ENCODE peak calls at places on chromosomes 2 and 18, in ten cellular contexts. One of them, this sample, is unnamed.

GRCh38 chr2:6069354-6069753 is 377.2 kb downstream of the SOX11 start:
- DNase-seq in progenitor cell of endocrine pancreas: no peak
- DNase-seq in activated CD8-positive, alpha-beta memory T cell treated with anti-CD3 and anti-CD28 coated beads, Interleukin-2, amount 50 U/mL, for 48 hours: no peak
- DNase-seq in activated T-cell treated with anti-CD3 and anti-CD28 coated beads for 48 hours: no peak
- DNase-seq in DMS153: peak; percentile 83
- DNase-seq in uterus: no peak
- DNase-seq in glutamatergic neuron: peak; percentile 57
- DNase-seq in PC-3: no peak
- DNase-seq in suprapubic skin: no peak
- DNase-seq in fibroblast of the conjunctiva: no peak
- DNase-seq in this sample: no peak

GRCh38 chr2:119960821-119961220 is 52.1 kb upstream of the EPB41L5 start:
- DNase-seq in progenitor cell of endocrine pancreas: no peak
- DNase-seq in activated CD8-positive, alpha-beta memory T cell treated with anti-CD3 and anti-CD28 coated beads, Interleukin-2, amount 50 U/mL, for 48 hours: no peak
- DNase-seq in activated T-cell treated with anti-CD3 and anti-CD28 coated beads for 48 hours: no peak
- DNase-seq in DMS153: no peak
- DNase-seq in uterus: no peak
- DNase-seq in glutamatergic neuron: no peak
- DNase-seq in PC-3: peak; percentile 18
- DNase-seq in suprapubic skin: no peak
- DNase-seq in fibroblast of the conjunctiva: no peak
- DNase-seq in this sample: no peak

GRCh38 chr2:219744698-219745097 is 117.3 kb downstream of the SLC4A3 start:
- DNase-seq in progenitor cell of endocrine pancreas: no peak
- DNase-seq in activated CD8-positive, alpha-beta memory T cell treated with anti-CD3 and anti-CD28 coated beads, Interleukin-2, amount 50 U/mL, for 48 hours: no peak
- DNase-seq in activated T-cell treated with anti-CD3 and anti-CD28 coated beads for 48 hours: no peak
- DNase-seq in DMS153: no peak
- DNase-seq in uterus: no peak
- DNase-seq in glutamatergic neuron: no peak
- DNase-seq in PC-3: no peak
- DNase-seq in suprapubic skin: no peak
- DNase-seq in fibroblast of the conjunctiva: no peak
- DNase-seq in this sample: no peak

GRCh38 chr2:36951574-36951973 is 14.8 kb downstream of the STRN start:
- DNase-seq in progenitor cell of endocrine pancreas: no peak
- DNase-seq in activated CD8-positive, alpha-beta memory T cell treated with anti-CD3 and anti-CD28 coated beads, Interleukin-2, amount 50 U/mL, for 48 hours: no peak
- DNase-seq in activated T-cell treated with anti-CD3 and anti-CD28 coated beads for 48 hours: no peak
- DNase-seq in DMS153: no peak
- DNase-seq in uterus: no peak
- DNase-seq in glutamatergic neuron: no peak
- DNase-seq in PC-3: peak; percentile 79
- DNase-seq in suprapubic skin: no peak
- DNase-seq in fibroblast of the conjunctiva: no peak
- DNase-seq in this sample: peak; percentile 7

GRCh38 chr18:40925071-40925541 is 1029.9 kb upstream of the PIK3C3 start:
- DNase-seq in progenitor cell of endocrine pancreas: no peak
- DNase-seq in activated CD8-positive, alpha-beta memory T cell treated with anti-CD3 and anti-CD28 coated beads, Interleukin-2, amount 50 U/mL, for 48 hours: no peak
- DNase-seq in activated T-cell treated with anti-CD3 and anti-CD28 coated beads for 48 hours: no peak
- DNase-seq in DMS153: no peak
- DNase-seq in uterus: no peak
- DNase-seq in glutamatergic neuron: no peak
- DNase-seq in PC-3: no peak
- DNase-seq in suprapubic skin: no peak
- DNase-seq in fibroblast of the conjunctiva: no peak
- DNase-seq in this sample: no peak

GRCh38 chr2:37325625-37326071 is 1.0 kb upstream of the PRKD3 start:
- DNase-seq in progenitor cell of endocrine pancreas: no peak
- DNase-seq in activated CD8-positive, alpha-beta memory T cell treated with anti-CD3 and anti-CD28 coated beads, Interleukin-2, amount 50 U/mL, for 48 hours: no peak
- DNase-seq in activated T-cell treated with anti-CD3 and anti-CD28 coated beads for 48 hours: no peak
- DNase-seq in DMS153: no peak
- DNase-seq in uterus: no peak
- DNase-seq in glutamatergic neuron: no peak
- DNase-seq in PC-3: no peak
- DNase-seq in suprapubic skin: no peak
- DNase-seq in fibroblast of the conjunctiva: no peak
- DNase-seq in this sample: no peak

GRCh38 chr18:57527479-57528237 is 58.8 kb downstream of the FECH start:
- DNase-seq in progenitor cell of endocrine pancreas: no peak
- DNase-seq in activated CD8-positive, alpha-beta memory T cell treated with anti-CD3 and anti-CD28 coated beads, Interleukin-2, amount 50 U/mL, for 48 hours: no peak
- DNase-seq in activated T-cell treated with anti-CD3 and anti-CD28 coated beads for 48 hours: no peak
- DNase-seq in DMS153: no peak
- DNase-seq in uterus: no peak
- DNase-seq in glutamatergic neuron: peak; percentile 45
- DNase-seq in PC-3: no peak
- DNase-seq in suprapubic skin: no peak
- DNase-seq in fibroblast of the conjunctiva: no peak
- DNase-seq in this sample: no peak

GRCh38 chr2:169131587-169132512 is 62.5 kb downstream of the DHRS9 start:
- DNase-seq in progenitor cell of endocrine pancreas: no peak
- DNase-seq in activated CD8-positive, alpha-beta memory T cell treated with anti-CD3 and anti-CD28 coated beads, Interleukin-2, amount 50 U/mL, for 48 hours: no peak
- DNase-seq in activated T-cell treated with anti-CD3 and anti-CD28 coated beads for 48 hours: no peak
- DNase-seq in DMS153: no peak
- DNase-seq in uterus: no peak
- DNase-seq in glutamatergic neuron: no peak
- DNase-seq in PC-3: peak; percentile 81
- DNase-seq in suprapubic skin: no peak
- DNase-seq in fibroblast of the conjunctiva: peak; percentile 26
- DNase-seq in this sample: peak; percentile 72

GRCh38 chr2:112154246-112155110 is 16.3 kb downstream of the FBLN7 start:
- DNase-seq in progenitor cell of endocrine pancreas: no peak
- DNase-seq in activated CD8-positive, alpha-beta memory T cell treated with anti-CD3 and anti-CD28 coated beads, Interleukin-2, amount 50 U/mL, for 48 hours: no peak
- DNase-seq in activated T-cell treated with anti-CD3 and anti-CD28 coated beads for 48 hours: no peak
- DNase-seq in DMS153: no peak
- DNase-seq in uterus: no peak
- DNase-seq in glutamatergic neuron: no peak
- DNase-seq in PC-3: no peak
- DNase-seq in suprapubic skin: peak; percentile 67
- DNase-seq in fibroblast of the conjunctiva: no peak
- DNase-seq in this sample: no peak

GRCh38 chr2:42770288-42771131 is 6.6 kb upstream of the OXER1 start:
- DNase-seq in progenitor cell of endocrine pancreas: no peak
- DNase-seq in activated CD8-positive, alpha-beta memory T cell treated with anti-CD3 and anti-CD28 coated beads, Interleukin-2, amount 50 U/mL, for 48 hours: no peak
- DNase-seq in activated T-cell treated with anti-CD3 and anti-CD28 coated beads for 48 hours: no peak
- DNase-seq in DMS153: peak; percentile 41
- DNase-seq in uterus: no peak
- DNase-seq in glutamatergic neuron: peak; percentile 46
- DNase-seq in PC-3: peak; percentile 22
- DNase-seq in suprapubic skin: peak; percentile 76
- DNase-seq in fibroblast of the conjunctiva: no peak
- DNase-seq in this sample: peak; percentile 41

GRCh38 chr2:182280128-182280527 is 146.7 kb downstream of the PDE1A start:
- DNase-seq in progenitor cell of endocrine pancreas: no peak
- DNase-seq in activated CD8-positive, alpha-beta memory T cell treated with anti-CD3 and anti-CD28 coated beads, Interleukin-2, amount 50 U/mL, for 48 hours: no peak
- DNase-seq in activated T-cell treated with anti-CD3 and anti-CD28 coated beads for 48 hours: no peak
- DNase-seq in DMS153: no peak
- DNase-seq in uterus: no peak
- DNase-seq in glutamatergic neuron: no peak
- DNase-seq in PC-3: no peak
- DNase-seq in suprapubic skin: no peak
- DNase-seq in fibroblast of the conjunctiva: no peak
- DNase-seq in this sample: peak; percentile 43

GRCh38 chr2:42072349-42073118 is 24.7 kb downstream of the PKDCC start:
- DNase-seq in progenitor cell of endocrine pancreas: no peak
- DNase-seq in activated CD8-positive, alpha-beta memory T cell treated with anti-CD3 and anti-CD28 coated beads, Interleukin-2, amount 50 U/mL, for 48 hours: no peak
- DNase-seq in activated T-cell treated with anti-CD3 and anti-CD28 coated beads for 48 hours: no peak
- DNase-seq in DMS153: peak; percentile 33
- DNase-seq in uterus: no peak
- DNase-seq in glutamatergic neuron: peak; percentile 65
- DNase-seq in PC-3: no peak
- DNase-seq in suprapubic skin: peak; percentile 65
- DNase-seq in fibroblast of the conjunctiva: no peak
- DNase-seq in this sample: no peak

GRCh38 chr18:46560671-46561045 is 96.4 kb downstream of the LOXHD1 start:
- DNase-seq in progenitor cell of endocrine pancreas: no peak
- DNase-seq in activated CD8-positive, alpha-beta memory T cell treated with anti-CD3 and anti-CD28 coated beads, Interleukin-2, amount 50 U/mL, for 48 hours: peak; percentile 38
- DNase-seq in activated T-cell treated with anti-CD3 and anti-CD28 coated beads for 48 hours: no peak
- DNase-seq in DMS153: no peak
- DNase-seq in uterus: no peak
- DNase-seq in glutamatergic neuron: no peak
- DNase-seq in PC-3: no peak
- DNase-seq in suprapubic skin: no peak
- DNase-seq in fibroblast of the conjunctiva: no peak
- DNase-seq in this sample: no peak

GRCh38 chr2:24082787-24083566 is 1.7 kb downstream of the TP53I3 start:
- DNase-seq in progenitor cell of endocrine pancreas: no peak
- DNase-seq in activated CD8-positive, alpha-beta memory T cell treated with anti-CD3 and anti-CD28 coated beads, Interleukin-2, amount 50 U/mL, for 48 hours: no peak
- DNase-seq in activated T-cell treated with anti-CD3 and anti-CD28 coated beads for 48 hours: no peak
- DNase-seq in DMS153: no peak
- DNase-seq in uterus: no peak
- DNase-seq in glutamatergic neuron: no peak
- DNase-seq in PC-3: no peak
- DNase-seq in suprapubic skin: no peak
- DNase-seq in fibroblast of the conjunctiva: no peak
- DNase-seq in this sample: no peak

GRCh38 chr18:12659904-12660605 is 2.1 kb upstream of the SPIRE1 start:
- DNase-seq in progenitor cell of endocrine pancreas: peak; percentile 21
- DNase-seq in activated CD8-positive, alpha-beta memory T cell treated with anti-CD3 and anti-CD28 coated beads, Interleukin-2, amount 50 U/mL, for 48 hours: no peak
- DNase-seq in activated T-cell treated with anti-CD3 and anti-CD28 coated beads for 48 hours: peak; percentile 10
- DNase-seq in DMS153: no peak
- DNase-seq in uterus: peak; percentile 45
- DNase-seq in glutamatergic neuron: peak; percentile 46
- DNase-seq in PC-3: peak; percentile 85
- DNase-seq in suprapubic skin: no peak
- DNase-seq in fibroblast of the conjunctiva: peak; percentile 46
- DNase-seq in this sample: peak; percentile 77

GRCh38 chr2:241548451-241548835 is 10.1 kb upstream of the BOK start:
- DNase-seq in progenitor cell of endocrine pancreas: no peak
- DNase-seq in activated CD8-positive, alpha-beta memory T cell treated with anti-CD3 and anti-CD28 coated beads, Interleukin-2, amount 50 U/mL, for 48 hours: no peak
- DNase-seq in activated T-cell treated with anti-CD3 and anti-CD28 coated beads for 48 hours: no peak
- DNase-seq in DMS153: no peak
- DNase-seq in uterus: no peak
- DNase-seq in glutamatergic neuron: no peak
- DNase-seq in PC-3: no peak
- DNase-seq in suprapubic skin: no peak
- DNase-seq in fibroblast of the conjunctiva: no peak
- DNase-seq in this sample: no peak

GRCh38 chr2:36683002-36683401 is 13.5 kb upstream of the VIT start:
- DNase-seq in progenitor cell of endocrine pancreas: no peak
- DNase-seq in activated CD8-positive, alpha-beta memory T cell treated with anti-CD3 and anti-CD28 coated beads, Interleukin-2, amount 50 U/mL, for 48 hours: no peak
- DNase-seq in activated T-cell treated with anti-CD3 and anti-CD28 coated beads for 48 hours: no peak
- DNase-seq in DMS153: no peak
- DNase-seq in uterus: no peak
- DNase-seq in glutamatergic neuron: no peak
- DNase-seq in PC-3: no peak
- DNase-seq in suprapubic skin: no peak
- DNase-seq in fibroblast of the conjunctiva: no peak
- DNase-seq in this sample: no peak

GRCh38 chr2:57022496-57022895 is 838.7 kb downstream of the CCDC85A start:
- DNase-seq in progenitor cell of endocrine pancreas: no peak
- DNase-seq in activated CD8-positive, alpha-beta memory T cell treated with anti-CD3 and anti-CD28 coated beads, Interleukin-2, amount 50 U/mL, for 48 hours: no peak
- DNase-seq in activated T-cell treated with anti-CD3 and anti-CD28 coated beads for 48 hours: no peak
- DNase-seq in DMS153: no peak
- DNase-seq in uterus: no peak
- DNase-seq in glutamatergic neuron: no peak
- DNase-seq in PC-3: no peak
- DNase-seq in suprapubic skin: no peak
- DNase-seq in fibroblast of the conjunctiva: no peak
- DNase-seq in this sample: no peak

GRCh38 chr2:42055573-42056514 is 8.0 kb downstream of the PKDCC start:
- DNase-seq in progenitor cell of endocrine pancreas: peak; percentile 30
- DNase-seq in activated CD8-positive, alpha-beta memory T cell treated with anti-CD3 and anti-CD28 coated beads, Interleukin-2, amount 50 U/mL, for 48 hours: no peak
- DNase-seq in activated T-cell treated with anti-CD3 and anti-CD28 coated beads for 48 hours: no peak
- DNase-seq in DMS153: no peak
- DNase-seq in uterus: peak; percentile 58
- DNase-seq in glutamatergic neuron: no peak
- DNase-seq in PC-3: peak; percentile 66
- DNase-seq in suprapubic skin: no peak
- DNase-seq in fibroblast of the conjunctiva: no peak
- DNase-seq in this sample: no peak

GRCh38 chr18:3060667-3061580 is 48.0 kb upstream of the LPIN2 start:
- DNase-seq in progenitor cell of endocrine pancreas: no peak
- DNase-seq in activated CD8-positive, alpha-beta memory T cell treated with anti-CD3 and anti-CD28 coated beads, Interleukin-2, amount 50 U/mL, for 48 hours: peak; percentile 67
- DNase-seq in activated T-cell treated with anti-CD3 and anti-CD28 coated beads for 48 hours: peak; percentile 29
- DNase-seq in DMS153: no peak
- DNase-seq in uterus: no peak
- DNase-seq in glutamatergic neuron: no peak
- DNase-seq in PC-3: no peak
- DNase-seq in suprapubic skin: no peak
- DNase-seq in fibroblast of the conjunctiva: no peak
- DNase-seq in this sample: no peak

GRCh38 chr18:43665239-43665788 is 388.0 kb upstream of the SYT4 start:
- DNase-seq in progenitor cell of endocrine pancreas: no peak
- DNase-seq in activated CD8-positive, alpha-beta memory T cell treated with anti-CD3 and anti-CD28 coated beads, Interleukin-2, amount 50 U/mL, for 48 hours: no peak
- DNase-seq in activated T-cell treated with anti-CD3 and anti-CD28 coated beads for 48 hours: no peak
- DNase-seq in DMS153: no peak
- DNase-seq in uterus: no peak
- DNase-seq in glutamatergic neuron: no peak
- DNase-seq in PC-3: peak; percentile 39
- DNase-seq in suprapubic skin: no peak
- DNase-seq in fibroblast of the conjunctiva: peak; percentile 86
- DNase-seq in this sample: no peak

GRCh38 chr2:28633204-28633603 is 118.4 kb upstream of the PPP1CB start:
- DNase-seq in progenitor cell of endocrine pancreas: no peak
- DNase-seq in activated CD8-positive, alpha-beta memory T cell treated with anti-CD3 and anti-CD28 coated beads, Interleukin-2, amount 50 U/mL, for 48 hours: no peak
- DNase-seq in activated T-cell treated with anti-CD3 and anti-CD28 coated beads for 48 hours: no peak
- DNase-seq in DMS153: peak; percentile 45
- DNase-seq in uterus: no peak
- DNase-seq in glutamatergic neuron: no peak
- DNase-seq in PC-3: no peak
- DNase-seq in suprapubic skin: no peak
- DNase-seq in fibroblast of the conjunctiva: no peak
- DNase-seq in this sample: no peak

GRCh38 chr18:75168654-75169053 is 40.3 kb downstream of the PTGR3 start:
- DNase-seq in progenitor cell of endocrine pancreas: no peak
- DNase-seq in activated CD8-positive, alpha-beta memory T cell treated with anti-CD3 and anti-CD28 coated beads, Interleukin-2, amount 50 U/mL, for 48 hours: no peak
- DNase-seq in activated T-cell treated with anti-CD3 and anti-CD28 coated beads for 48 hours: no peak
- DNase-seq in DMS153: no peak
- DNase-seq in uterus: no peak
- DNase-seq in glutamatergic neuron: no peak
- DNase-seq in PC-3: no peak
- DNase-seq in suprapubic skin: no peak
- DNase-seq in fibroblast of the conjunctiva: no peak
- DNase-seq in this sample: no peak

GRCh38 chr2:226798422-226799210 is 1.0 kb downstream of the IRS1 start:
- DNase-seq in progenitor cell of endocrine pancreas: no peak
- DNase-seq in activated CD8-positive, alpha-beta memory T cell treated with anti-CD3 and anti-CD28 coated beads, Interleukin-2, amount 50 U/mL, for 48 hours: peak; percentile 75
- DNase-seq in activated T-cell treated with anti-CD3 and anti-CD28 coated beads for 48 hours: peak; percentile 35
- DNase-seq in DMS153: peak; percentile 11
- DNase-seq in uterus: peak; percentile 55
- DNase-seq in glutamatergic neuron: peak; percentile 65
- DNase-seq in PC-3: peak; percentile 18
- DNase-seq in suprapubic skin: peak; percentile 83
- DNase-seq in fibroblast of the conjunctiva: no peak
- DNase-seq in this sample: peak; percentile 77